ENCODE peak calls at places on chromosome 9, in six cellular contexts. Q is spleen, U is NB4, R is Peyer's patch, D is HCT116, Z is body of pancreas. F is an unnamed sample.

GRCh38 chr9:33381231-33381791 is 21.1 kb downstream of the AQP7 start:
- DNase-seq in D (no peak), U (no peak), Q (no peak), Z (no peak), R (no peak), F (peak; percentile 61)

GRCh38 chr9:100673249-100673648 is 95.4 kb downstream of the CAVIN4 start:
- DNase-seq in U (no peak), D (no peak), Q (no peak), R (no peak), Z (no peak), F (no peak)

GRCh38 chr9:113461943-113462342 is 1.6 kb upstream of the RGS3 start:
- DNase-seq in R (no peak), D (no peak), Q (no peak), Z (no peak), U (no peak), F (peak; percentile 29)

GRCh38 chr9:79581794-79582193 is 10.0 kb downstream of the TLE4 start:
- DNase-seq in Q (no peak), U (peak; percentile 19), Z (no peak), D (no peak), R (no peak), F (no peak)

GRCh38 chr9:80387828-80388227 is 816.1 kb downstream of the TLE4 start:
- DNase-seq in Q (no peak), D (no peak), R (no peak), Z (no peak), U (no peak), F (no peak)

GRCh38 chr9:75616841-75617566 is 273.5 kb upstream of the PCSK5 start:
- DNase-seq in D (no peak), Q (no peak), Z (no peak), R (no peak), U (no peak), F (no peak)

GRCh38 chr9:131282175-131282574 is 5.9 kb upstream of the FAM78A start:
- DNase-seq in D (no peak), R (no peak), U (no peak), Z (no peak), Q (no peak), F (no peak)

GRCh38 chr9:104993291-104993963 is 65.5 kb upstream of the ABCA1 start:
- DNase-seq in D (no peak), R (peak; percentile 52), Z (peak; percentile 69), U (peak; percentile 79), Q (peak; percentile 81), F (peak; percentile 97)

GRCh38 chr9:133050781-133051180 is 11.0 kb upstream of the CEL start:
- DNase-seq in Q (peak; percentile 37), Z (peak; percentile 96), D (no peak), U (no peak), R (peak; percentile 88), F (no peak)

GRCh38 chr9:5301544-5301943 is 3.0 kb downstream of the RLN2 start:
- DNase-seq in R (no peak), D (no peak), Z (no peak), Q (no peak), U (no peak), F (no peak)

GRCh38 chr9:75391497-75391896 is 303.2 kb downstream of the OSTF1 start:
- DNase-seq in D (no peak), Q (no peak), U (no peak), Z (no peak), R (no peak), F (no peak)

GRCh38 chr9:123511326-123511974 is 155.5 kb downstream of the CRB2 start:
- DNase-seq in D (no peak), Z (no peak), R (no peak), U (no peak), Q (no peak), F (no peak)

GRCh38 chr9:38355115-38355514 is 37.4 kb upstream of the ALDH1B1 start:
- DNase-seq in D (no peak), R (no peak), Z (no peak), Q (no peak), U (no peak), F (no peak)

GRCh38 chr9:114791736-114792135 is 14.1 kb downstream of the TNFSF15 start:
- DNase-seq in D (no peak), U (no peak), Z (no peak), R (no peak), Q (no peak), F (no peak)

GRCh38 chr9:117160254-117160653 is 254.6 kb downstream of the ASTN2 start:
- DNase-seq in R (no peak), Q (no peak), Z (no peak), U (peak; percentile 11), D (no peak), F (no peak)

GRCh38 chr9:136327313-136327971 is at the start of gene GPSM1:
- DNase-seq in R (no peak), Q (no peak), U (peak; percentile 36), D (no peak), Z (peak; percentile 61), F (peak; percentile 81)
- TF ChIP-seq POLR2A in R (no peak), Q (no peak), U (no peak), D (no peak), Z (no peak), F (no peak)

DNA sequence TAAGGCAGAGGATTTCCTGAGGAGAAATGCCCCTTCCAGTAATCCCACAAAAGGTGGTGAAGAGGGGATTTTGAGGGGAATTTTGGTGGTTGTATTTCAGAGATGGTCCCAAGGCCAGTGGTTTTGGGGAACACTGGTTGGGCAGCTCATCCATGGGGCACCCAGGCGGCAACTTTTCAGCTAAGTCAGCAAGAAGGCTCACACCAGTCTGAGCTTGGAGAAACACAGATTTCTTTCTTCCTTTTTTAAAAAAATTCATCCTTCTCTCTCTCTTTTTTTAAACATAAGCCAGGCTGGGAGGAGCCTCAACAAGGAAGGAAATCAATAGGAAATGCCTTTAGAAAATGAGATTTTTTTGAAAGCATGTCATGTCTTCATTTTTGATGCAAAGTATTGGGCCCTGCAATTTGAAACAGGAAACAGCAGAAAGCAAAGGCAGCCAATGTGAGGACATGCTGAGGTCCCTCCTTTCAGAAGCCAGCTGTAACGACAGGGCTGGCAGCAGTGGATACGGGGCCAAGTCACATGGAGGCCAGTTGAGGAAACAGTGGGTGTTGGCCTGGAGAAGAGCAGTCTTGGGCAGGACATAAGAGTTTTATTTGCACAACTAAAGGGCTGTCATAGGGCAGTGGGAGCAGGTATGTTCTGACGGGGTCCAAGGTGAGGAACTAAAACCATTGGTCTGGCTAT is 155.3 kb upstream of the KLF4 start:
- DNase-seq in Q (peak; percentile 83), U (no peak), D (no peak), Z (peak; percentile 12), R (no peak), F (peak; percentile 82)
- TF ChIP-seq POLR2A in Q (no peak), U (no peak), D (no peak), Z (no peak), R (no peak), F (no peak)

GRCh38 chr9:91163773-91164471 is 197.8 kb downstream of the AUH start:
- DNase-seq in R (no peak), Q (peak; percentile 89), U (peak; percentile 59), D (no peak), Z (no peak), F (no peak)
- TF ChIP-seq POLR2A in R (no peak), Q (no peak), U (no peak), D (no peak), Z (no peak), F (no peak)

GRCh38 chr9:87059740-87060139 is 112.4 kb upstream of the GAS1 start:
- DNase-seq in Z (peak; percentile 62), Q (no peak), U (no peak), R (no peak), D (no peak), F (no peak)

GRCh38 chr9:87054999-87055686 is 107.8 kb upstream of the GAS1 start:
- DNase-seq in Z (no peak), U (no peak), Q (no peak), D (no peak), R (no peak), F (no peak)
- TF ChIP-seq POLR2A in Z (no peak), U (no peak), Q (no peak), D (no peak), R (no peak), F (no peak)

GRCh38 chr9:27528278-27528885 is 1.2 kb downstream of the MOB3B start:
- DNase-seq in Z (peak; percentile 86), D (no peak), R (peak; percentile 87), U (no peak), Q (peak; percentile 92), F (peak; percentile 94)
- TF ChIP-seq POLR2A in Z (peak; percentile 46), D (no peak), R (peak; percentile 76), U (no peak), Q (peak; percentile 20), F (peak; percentile 72)

DNA sequence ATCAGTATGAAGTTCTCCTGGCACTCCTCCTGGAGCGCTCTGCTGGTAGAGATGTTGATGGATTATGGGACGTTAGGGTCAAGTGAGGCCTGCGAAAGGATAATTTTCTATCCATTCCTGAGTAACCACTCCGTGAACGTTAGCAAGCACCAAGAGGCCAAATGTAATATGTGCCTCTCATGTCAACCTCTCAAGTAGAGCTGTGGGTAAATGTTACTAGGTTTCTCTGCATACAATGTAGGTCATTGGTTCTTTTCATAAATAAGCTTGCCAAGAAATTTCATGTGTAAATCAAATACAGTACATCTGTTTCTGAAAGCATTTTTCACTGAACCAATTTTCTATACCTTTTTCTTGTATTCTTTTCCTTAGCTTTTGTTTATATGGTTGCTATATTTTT is 126.3 kb downstream of the KDM4C start:
- DNase-seq in D (no peak), Z (peak; percentile 8), R (no peak), U (no peak), Q (no peak), F (no peak)
- TF ChIP-seq POLR2A in D (no peak), Z (no peak), R (no peak), U (no peak), Q (no peak), F (no peak)